ENCODE peak calls at places on chromosomes 16 and 17, in ten cellular contexts. One of them, this sample, is unnamed.

GRCh38 chr17:82838386-82839063 is 1.3 kb downstream of the ZNF750 start:
- DNase-seq in B cell: no peak
- DNase-seq in CD8-positive, alpha-beta memory T cell: no peak
- DNase-seq in NCI-H748 treated with DMSO at 0.1 percent for 48 hours: no peak
- DNase-seq in astrocyte of the cerebellum: no peak
- DNase-seq in germinal center: no peak
- DNase-seq in AG04450: no peak
- DNase-seq in NCI-H2029 treated with DMSO at 0.1 percent for 48 hours: no peak
- DNase-seq in activated T-cell treated with anti-CD3 and anti-CD28 coated beads, Interleukin-2, amount 50 U/mL, for 72 hours: no peak
- DNase-seq in T1000: no peak
- DNase-seq in this sample: no peak

GRCh38 chr16:57534881-57535658 is 1.3 kb downstream of the CCDC102A start:
- DNase-seq in astrocyte of the cerebellum: no peak
- DNase-seq in NCI-H748 treated with DMSO at 0.1 percent for 48 hours: no peak
- DNase-seq in B cell: peak; percentile 38
- DNase-seq in CD8-positive, alpha-beta memory T cell: no peak
- DNase-seq in activated T-cell treated with anti-CD3 and anti-CD28 coated beads, Interleukin-2, amount 50 U/mL, for 72 hours: peak; percentile 18
- DNase-seq in NCI-H2029 treated with DMSO at 0.1 percent for 48 hours: no peak
- DNase-seq in germinal center: no peak
- DNase-seq in T1000: no peak
- DNase-seq in AG04450: no peak
- DNase-seq in this sample: no peak

GRCh38 chr16:22191966-22192260 is 14.2 kb upstream of the EEF2K start:
- DNase-seq in CD8-positive, alpha-beta memory T cell: no peak
- DNase-seq in NCI-H748 treated with DMSO at 0.1 percent for 48 hours: no peak
- DNase-seq in NCI-H2029 treated with DMSO at 0.1 percent for 48 hours: no peak
- DNase-seq in AG04450: no peak
- DNase-seq in T1000: no peak
- DNase-seq in B cell: no peak
- DNase-seq in germinal center: no peak
- DNase-seq in astrocyte of the cerebellum: no peak
- DNase-seq in activated T-cell treated with anti-CD3 and anti-CD28 coated beads, Interleukin-2, amount 50 U/mL, for 72 hours: peak; percentile 55
- DNase-seq in this sample: no peak

GRCh38 chr16:85137323-85138072 is 25.2 kb upstream of the CIBAR2 start:
- DNase-seq in AG04450: peak; percentile 78
- DNase-seq in CD8-positive, alpha-beta memory T cell: no peak
- DNase-seq in astrocyte of the cerebellum: peak; percentile 54
- DNase-seq in activated T-cell treated with anti-CD3 and anti-CD28 coated beads, Interleukin-2, amount 50 U/mL, for 72 hours: no peak
- DNase-seq in NCI-H2029 treated with DMSO at 0.1 percent for 48 hours: no peak
- DNase-seq in germinal center: no peak
- DNase-seq in B cell: no peak
- DNase-seq in T1000: no peak
- DNase-seq in NCI-H748 treated with DMSO at 0.1 percent for 48 hours: no peak
- DNase-seq in this sample: no peak

GRCh38 chr16:84836234-84836647 is 16.5 kb downstream of the CRISPLD2 start:
- DNase-seq in T1000: peak; percentile 90
- DNase-seq in germinal center: no peak
- DNase-seq in NCI-H2029 treated with DMSO at 0.1 percent for 48 hours: no peak
- DNase-seq in AG04450: peak; percentile 100
- DNase-seq in activated T-cell treated with anti-CD3 and anti-CD28 coated beads, Interleukin-2, amount 50 U/mL, for 72 hours: no peak
- DNase-seq in CD8-positive, alpha-beta memory T cell: no peak
- DNase-seq in NCI-H748 treated with DMSO at 0.1 percent for 48 hours: no peak
- DNase-seq in astrocyte of the cerebellum: peak; percentile 100
- DNase-seq in B cell: no peak
- DNase-seq in this sample: no peak

GRCh38 chr17:45276031-45276430 is 14.1 kb upstream of the SPATA32 start:
- DNase-seq in astrocyte of the cerebellum: no peak
- DNase-seq in NCI-H2029 treated with DMSO at 0.1 percent for 48 hours: no peak
- DNase-seq in AG04450: peak; percentile 78
- DNase-seq in CD8-positive, alpha-beta memory T cell: no peak
- DNase-seq in NCI-H748 treated with DMSO at 0.1 percent for 48 hours: no peak
- DNase-seq in germinal center: no peak
- DNase-seq in B cell: no peak
- DNase-seq in activated T-cell treated with anti-CD3 and anti-CD28 coated beads, Interleukin-2, amount 50 U/mL, for 72 hours: no peak
- DNase-seq in T1000: no peak
- DNase-seq in this sample: no peak

GRCh38 chr17:81340606-81341346 is 45.7 kb upstream of the SLC38A10 start:
- DNase-seq in CD8-positive, alpha-beta memory T cell: no peak
- DNase-seq in NCI-H748 treated with DMSO at 0.1 percent for 48 hours: no peak
- DNase-seq in activated T-cell treated with anti-CD3 and anti-CD28 coated beads, Interleukin-2, amount 50 U/mL, for 72 hours: no peak
- DNase-seq in NCI-H2029 treated with DMSO at 0.1 percent for 48 hours: no peak
- DNase-seq in astrocyte of the cerebellum: no peak
- DNase-seq in germinal center: no peak
- DNase-seq in T1000: no peak
- DNase-seq in AG04450: no peak
- DNase-seq in B cell: no peak
- DNase-seq in this sample: no peak

GRCh38 chr16:12958366-12958765 is 57.0 kb downstream of the SHISA9 start:
- DNase-seq in B cell: no peak
- DNase-seq in CD8-positive, alpha-beta memory T cell: no peak
- DNase-seq in germinal center: no peak
- DNase-seq in astrocyte of the cerebellum: no peak
- DNase-seq in activated T-cell treated with anti-CD3 and anti-CD28 coated beads, Interleukin-2, amount 50 U/mL, for 72 hours: no peak
- DNase-seq in T1000: no peak
- DNase-seq in AG04450: no peak
- DNase-seq in NCI-H2029 treated with DMSO at 0.1 percent for 48 hours: no peak
- DNase-seq in NCI-H748 treated with DMSO at 0.1 percent for 48 hours: no peak
- DNase-seq in this sample: no peak

GRCh38 chr17:63705657-63706056 is 5.7 kb upstream of the LIMD2 start:
- DNase-seq in B cell: no peak
- DNase-seq in NCI-H748 treated with DMSO at 0.1 percent for 48 hours: no peak
- DNase-seq in AG04450: no peak
- DNase-seq in astrocyte of the cerebellum: no peak
- DNase-seq in germinal center: no peak
- DNase-seq in T1000: no peak
- DNase-seq in CD8-positive, alpha-beta memory T cell: no peak
- DNase-seq in NCI-H2029 treated with DMSO at 0.1 percent for 48 hours: no peak
- DNase-seq in activated T-cell treated with anti-CD3 and anti-CD28 coated beads, Interleukin-2, amount 50 U/mL, for 72 hours: no peak
- DNase-seq in this sample: no peak

GRCh38 chr17:79812969-79813825 is 16.3 kb upstream of the CBX8 start:
- DNase-seq in T1000: no peak
- DNase-seq in B cell: no peak
- DNase-seq in activated T-cell treated with anti-CD3 and anti-CD28 coated beads, Interleukin-2, amount 50 U/mL, for 72 hours: no peak
- DNase-seq in NCI-H2029 treated with DMSO at 0.1 percent for 48 hours: no peak
- DNase-seq in NCI-H748 treated with DMSO at 0.1 percent for 48 hours: no peak
- DNase-seq in germinal center: no peak
- DNase-seq in astrocyte of the cerebellum: no peak
- DNase-seq in AG04450: no peak
- DNase-seq in CD8-positive, alpha-beta memory T cell: no peak
- DNase-seq in this sample: no peak

GRCh38 chr17:40467281-40467867 is 24.1 kb downstream of the IGFBP4 start:
- DNase-seq in NCI-H748 treated with DMSO at 0.1 percent for 48 hours: no peak
- DNase-seq in NCI-H2029 treated with DMSO at 0.1 percent for 48 hours: no peak
- DNase-seq in germinal center: no peak
- DNase-seq in T1000: no peak
- DNase-seq in B cell: no peak
- DNase-seq in CD8-positive, alpha-beta memory T cell: no peak
- DNase-seq in astrocyte of the cerebellum: no peak
- DNase-seq in AG04450: no peak
- DNase-seq in activated T-cell treated with anti-CD3 and anti-CD28 coated beads, Interleukin-2, amount 50 U/mL, for 72 hours: no peak
- DNase-seq in this sample: no peak

GRCh38 chr17:75457047-75457654 is 716 bp downstream of the TMEM94 start:
- DNase-seq in astrocyte of the cerebellum: no peak
- DNase-seq in T1000: peak; percentile 22
- DNase-seq in NCI-H2029 treated with DMSO at 0.1 percent for 48 hours: no peak
- DNase-seq in germinal center: peak; percentile 22
- DNase-seq in CD8-positive, alpha-beta memory T cell: no peak
- DNase-seq in NCI-H748 treated with DMSO at 0.1 percent for 48 hours: peak; percentile 11
- DNase-seq in AG04450: no peak
- DNase-seq in activated T-cell treated with anti-CD3 and anti-CD28 coated beads, Interleukin-2, amount 50 U/mL, for 72 hours: peak; percentile 22
- DNase-seq in B cell: no peak
- DNase-seq in this sample: no peak

GRCh38 chr17:78781339-78782304 is at the start of gene CYTH1:
- DNase-seq in B cell: peak; percentile 49
- DNase-seq in germinal center: no peak
- DNase-seq in activated T-cell treated with anti-CD3 and anti-CD28 coated beads, Interleukin-2, amount 50 U/mL, for 72 hours: peak; percentile 70
- DNase-seq in AG04450: no peak
- DNase-seq in T1000: no peak
- DNase-seq in CD8-positive, alpha-beta memory T cell: peak; percentile 44
- DNase-seq in NCI-H748 treated with DMSO at 0.1 percent for 48 hours: no peak
- DNase-seq in NCI-H2029 treated with DMSO at 0.1 percent for 48 hours: no peak
- DNase-seq in astrocyte of the cerebellum: no peak
- DNase-seq in this sample: no peak

GRCh38 chr17:36731806-36732205 is 130.4 kb downstream of the MRM1 start:
- DNase-seq in astrocyte of the cerebellum: no peak
- DNase-seq in NCI-H2029 treated with DMSO at 0.1 percent for 48 hours: peak; percentile 38
- DNase-seq in AG04450: no peak
- DNase-seq in T1000: no peak
- DNase-seq in germinal center: no peak
- DNase-seq in NCI-H748 treated with DMSO at 0.1 percent for 48 hours: no peak
- DNase-seq in activated T-cell treated with anti-CD3 and anti-CD28 coated beads, Interleukin-2, amount 50 U/mL, for 72 hours: no peak
- DNase-seq in B cell: no peak
- DNase-seq in CD8-positive, alpha-beta memory T cell: no peak
- DNase-seq in this sample: no peak

GRCh38 chr17:27533874-27534815 is 77.9 kb downstream of the KSR1 start:
- DNase-seq in CD8-positive, alpha-beta memory T cell: no peak
- DNase-seq in T1000: peak; percentile 64
- DNase-seq in astrocyte of the cerebellum: no peak
- DNase-seq in AG04450: peak; percentile 90
- DNase-seq in B cell: no peak
- DNase-seq in germinal center: no peak
- DNase-seq in NCI-H748 treated with DMSO at 0.1 percent for 48 hours: no peak
- DNase-seq in NCI-H2029 treated with DMSO at 0.1 percent for 48 hours: no peak
- DNase-seq in activated T-cell treated with anti-CD3 and anti-CD28 coated beads, Interleukin-2, amount 50 U/mL, for 72 hours: no peak
- DNase-seq in this sample: no peak

GRCh38 chr17:16313159-16314090 is 39.8 kb downstream of the CENPV start:
- DNase-seq in B cell: no peak
- DNase-seq in germinal center: no peak
- DNase-seq in activated T-cell treated with anti-CD3 and anti-CD28 coated beads, Interleukin-2, amount 50 U/mL, for 72 hours: no peak
- DNase-seq in T1000: no peak
- DNase-seq in NCI-H748 treated with DMSO at 0.1 percent for 48 hours: no peak
- DNase-seq in astrocyte of the cerebellum: peak; percentile 53
- DNase-seq in NCI-H2029 treated with DMSO at 0.1 percent for 48 hours: no peak
- DNase-seq in CD8-positive, alpha-beta memory T cell: no peak
- DNase-seq in AG04450: peak; percentile 65
- DNase-seq in this sample: no peak

GRCh38 chr17:82663381-82664275 is 15.4 kb upstream of the WDR45B start:
- DNase-seq in B cell: no peak
- DNase-seq in germinal center: no peak
- DNase-seq in AG04450: no peak
- DNase-seq in T1000: no peak
- DNase-seq in NCI-H2029 treated with DMSO at 0.1 percent for 48 hours: no peak
- DNase-seq in activated T-cell treated with anti-CD3 and anti-CD28 coated beads, Interleukin-2, amount 50 U/mL, for 72 hours: no peak
- DNase-seq in CD8-positive, alpha-beta memory T cell: no peak
- DNase-seq in astrocyte of the cerebellum: no peak
- DNase-seq in NCI-H748 treated with DMSO at 0.1 percent for 48 hours: no peak
- DNase-seq in this sample: no peak

GRCh38 chr16:75096730-75097129 is 19.9 kb downstream of the LDHD start:
- DNase-seq in B cell: no peak
- DNase-seq in astrocyte of the cerebellum: peak; percentile 49
- DNase-seq in CD8-positive, alpha-beta memory T cell: no peak
- DNase-seq in NCI-H2029 treated with DMSO at 0.1 percent for 48 hours: peak; percentile 29
- DNase-seq in germinal center: no peak
- DNase-seq in T1000: no peak
- DNase-seq in activated T-cell treated with anti-CD3 and anti-CD28 coated beads, Interleukin-2, amount 50 U/mL, for 72 hours: no peak
- DNase-seq in NCI-H748 treated with DMSO at 0.1 percent for 48 hours: no peak
- DNase-seq in AG04450: no peak
- DNase-seq in this sample: no peak

GRCh38 chr17:45195424-45195823 is 26.3 kb upstream of the FMNL1 start:
- DNase-seq in CD8-positive, alpha-beta memory T cell: no peak
- DNase-seq in astrocyte of the cerebellum: no peak
- DNase-seq in germinal center: no peak
- DNase-seq in T1000: no peak
- DNase-seq in NCI-H748 treated with DMSO at 0.1 percent for 48 hours: no peak
- DNase-seq in activated T-cell treated with anti-CD3 and anti-CD28 coated beads, Interleukin-2, amount 50 U/mL, for 72 hours: no peak
- DNase-seq in AG04450: no peak
- DNase-seq in NCI-H2029 treated with DMSO at 0.1 percent for 48 hours: no peak
- DNase-seq in B cell: no peak
- DNase-seq in this sample: no peak

GRCh38 chr16:57263585-57264351 is 18.7 kb downstream of the ARL2BP start:
- DNase-seq in activated T-cell treated with anti-CD3 and anti-CD28 coated beads, Interleukin-2, amount 50 U/mL, for 72 hours: no peak
- DNase-seq in CD8-positive, alpha-beta memory T cell: no peak
- DNase-seq in NCI-H2029 treated with DMSO at 0.1 percent for 48 hours: no peak
- DNase-seq in T1000: no peak
- DNase-seq in germinal center: no peak
- DNase-seq in B cell: no peak
- DNase-seq in AG04450: no peak
- DNase-seq in astrocyte of the cerebellum: no peak
- DNase-seq in NCI-H748 treated with DMSO at 0.1 percent for 48 hours: no peak
- DNase-seq in this sample: no peak

GRCh38 chr16:73122604-73123386 is 74.9 kb upstream of the ZFHX3 start:
- DNase-seq in CD8-positive, alpha-beta memory T cell: peak; percentile 9
- DNase-seq in AG04450: no peak
- DNase-seq in T1000: no peak
- DNase-seq in NCI-H748 treated with DMSO at 0.1 percent for 48 hours: no peak
- DNase-seq in activated T-cell treated with anti-CD3 and anti-CD28 coated beads, Interleukin-2, amount 50 U/mL, for 72 hours: no peak
- DNase-seq in NCI-H2029 treated with DMSO at 0.1 percent for 48 hours: no peak
- DNase-seq in astrocyte of the cerebellum: no peak
- DNase-seq in B cell: no peak
- DNase-seq in germinal center: no peak
- DNase-seq in this sample: no peak

GRCh38 chr17:34979650-34980352 is 511 bp upstream of the LIG3 start:
- DNase-seq in NCI-H2029 treated with DMSO at 0.1 percent for 48 hours: no peak
- DNase-seq in astrocyte of the cerebellum: no peak
- DNase-seq in germinal center: no peak
- DNase-seq in activated T-cell treated with anti-CD3 and anti-CD28 coated beads, Interleukin-2, amount 50 U/mL, for 72 hours: no peak
- DNase-seq in AG04450: no peak
- DNase-seq in B cell: no peak
- DNase-seq in T1000: no peak
- DNase-seq in CD8-positive, alpha-beta memory T cell: no peak
- DNase-seq in NCI-H748 treated with DMSO at 0.1 percent for 48 hours: no peak
- DNase-seq in this sample: no peak

GRCh38 chr17:15233022-15233805 is 31.9 kb downstream of the PMP22 start:
- DNase-seq in B cell: no peak
- DNase-seq in NCI-H2029 treated with DMSO at 0.1 percent for 48 hours: no peak
- DNase-seq in NCI-H748 treated with DMSO at 0.1 percent for 48 hours: no peak
- DNase-seq in CD8-positive, alpha-beta memory T cell: no peak
- DNase-seq in T1000: peak; percentile 32
- DNase-seq in astrocyte of the cerebellum: no peak
- DNase-seq in AG04450: no peak
- DNase-seq in activated T-cell treated with anti-CD3 and anti-CD28 coated beads, Interleukin-2, amount 50 U/mL, for 72 hours: peak; percentile 17
- DNase-seq in germinal center: no peak
- DNase-seq in this sample: no peak

GRCh38 chr17:47203984-47204721 is 5.0 kb upstream of the MYL4 start:
- DNase-seq in CD8-positive, alpha-beta memory T cell: peak; percentile 52
- DNase-seq in B cell: no peak
- DNase-seq in activated T-cell treated with anti-CD3 and anti-CD28 coated beads, Interleukin-2, amount 50 U/mL, for 72 hours: peak; percentile 72
- DNase-seq in astrocyte of the cerebellum: no peak
- DNase-seq in NCI-H748 treated with DMSO at 0.1 percent for 48 hours: no peak
- DNase-seq in AG04450: no peak
- DNase-seq in T1000: no peak
- DNase-seq in germinal center: no peak
- DNase-seq in NCI-H2029 treated with DMSO at 0.1 percent for 48 hours: no peak
- DNase-seq in this sample: no peak

GRCh38 chr17:79213305-79213704 is 138.7 kb downstream of the ENGASE start:
- DNase-seq in NCI-H748 treated with DMSO at 0.1 percent for 48 hours: no peak
- DNase-seq in AG04450: no peak
- DNase-seq in NCI-H2029 treated with DMSO at 0.1 percent for 48 hours: no peak
- DNase-seq in astrocyte of the cerebellum: no peak
- DNase-seq in germinal center: no peak
- DNase-seq in activated T-cell treated with anti-CD3 and anti-CD28 coated beads, Interleukin-2, amount 50 U/mL, for 72 hours: no peak
- DNase-seq in B cell: no peak
- DNase-seq in CD8-positive, alpha-beta memory T cell: no peak
- DNase-seq in T1000: no peak
- DNase-seq in this sample: no peak

GRCh38 chr16:67781548-67781921 is 24.8 kb downstream of the RANBP10 start:
- DNase-seq in germinal center: no peak
- DNase-seq in NCI-H748 treated with DMSO at 0.1 percent for 48 hours: no peak
- DNase-seq in B cell: no peak
- DNase-seq in CD8-positive, alpha-beta memory T cell: no peak
- DNase-seq in NCI-H2029 treated with DMSO at 0.1 percent for 48 hours: no peak
- DNase-seq in AG04450: no peak
- DNase-seq in activated T-cell treated with anti-CD3 and anti-CD28 coated beads, Interleukin-2, amount 50 U/mL, for 72 hours: no peak
- DNase-seq in T1000: no peak
- DNase-seq in astrocyte of the cerebellum: no peak
- DNase-seq in this sample: no peak

This sample was measured in glomerular endothelial cell.